ENCODE peak calls at places on chromosome 19, in four cellular contexts. T, V, R and O are unnamed samples. For H3K4me1, the result is how much of the 10 kb centered on the place peaks cover.

GRCh38 chr19:35416331-35416730 is 31.7 kb upstream of the FFAR2 start:
- DNase-seq in T (no peak), V (no peak), R (no peak), O (no peak)

GRCh38 chr19:1069009-1069779 is 2.2 kb downstream of the ARHGAP45 start:
- DNase-seq in T (no peak), V (no peak), R (peak), O (peak)

GRCh38 chr19:52673014-52673413 is 34.9 kb upstream of the ZNF83 start:
- DNase-seq in T (no peak), V (no peak), R (no peak), O (no peak)

GRCh38 chr19:35901055-35901644 is 810 bp upstream of the NFKBID start:
- DNase-seq in T (no peak), V (peak), R (no peak), O (no peak)

GRCh38 chr19:48837081-48837524 is 812 bp upstream of the HSD17B14 start:
- DNase-seq in T (peak), V (peak), R (peak), O (peak)

GRCh38 chr19:2888739-2889224 is 11.9 kb upstream of the ZNF57 start:
- DNase-seq in T (peak), V (peak), R (no peak), O (peak)

GRCh38 chr19:1135454-1135853 is 31.7 kb downstream of the GPX4 start:
- DNase-seq in T (no peak), V (no peak), R (no peak), O (no peak)

GRCh38 chr19:31946491-31946890 is 398.9 kb upstream of the ZNF507 start:
- DNase-seq in T (no peak), V (no peak), R (no peak), O (no peak)

GRCh38 chr19:34639491-34640085 is 37.4 kb downstream of the SCGB2B2 start:
- DNase-seq in T (no peak), V (peak), R (peak), O (peak)

GRCh38 chr19:48271531-48272151 is 1.8 kb downstream of the ZNF114 start:
- DNase-seq in T (no peak), V (peak), R (peak), O (peak)

DNA sequence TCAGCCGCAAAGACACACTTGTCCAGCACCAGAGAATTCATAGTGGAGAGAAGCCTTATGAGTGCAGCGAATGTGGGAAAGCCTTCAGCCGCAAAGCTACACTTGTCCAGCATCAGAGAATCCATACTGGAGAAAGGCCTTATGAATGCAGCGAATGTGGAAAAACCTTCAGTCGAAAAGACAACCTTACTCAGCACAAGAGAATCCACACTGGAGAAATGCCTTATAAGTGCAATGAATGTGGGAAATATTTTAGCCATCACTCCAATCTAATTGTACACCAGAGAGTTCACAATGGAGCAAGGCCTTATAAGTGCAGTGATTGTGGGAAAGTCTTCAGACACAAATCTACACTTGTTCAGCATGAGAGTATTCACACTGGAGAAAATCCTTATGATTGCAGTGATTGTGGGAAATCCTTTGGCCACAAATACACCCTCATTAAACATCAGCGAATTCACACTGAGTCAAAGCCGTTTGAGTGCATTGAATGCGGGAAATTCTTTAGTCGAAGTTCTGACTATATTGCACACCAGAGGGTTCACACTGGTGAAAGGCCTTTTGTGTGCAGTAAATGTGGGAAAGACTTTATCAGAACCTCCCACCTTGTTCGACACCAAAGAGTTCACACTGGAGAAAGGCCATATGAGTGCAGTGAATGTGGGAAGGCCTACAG is 6.8 kb downstream of the ZNF134 start:
- DNase-seq in T (no peak), V (peak), R (no peak), O (no peak)
- H3K4me3 ChIP-seq in T (no peak), V (peak), R (no peak), O (peak)

GRCh38 chr19:10309423-10309822 is at the start of gene ZGLP1:
- DNase-seq in T (no peak), V (no peak), R (no peak), O (no peak)

GRCh38 chr19:10306327-10306726 is 3.3 kb downstream of the ZGLP1 start:
- DNase-seq in T (no peak), V (no peak), R (no peak), O (no peak)

GRCh38 chr19:10299545-10300458 is 9.8 kb downstream of the ZGLP1 start:
- DNase-seq in T (no peak), V (no peak), R (no peak), O (no peak)

GRCh38 chr19:10305139-10305806 is 4.3 kb downstream of the ZGLP1 start:
- DNase-seq in T (no peak), V (no peak), R (no peak), O (no peak)
- H3K4me1 ChIP-seq in T (under half), V (under half), R (under half), O (under half)

GRCh38 chr19:38712161-38712748 is 32.0 kb downstream of the CAPN12 start:
- DNase-seq in T (no peak), V (no peak), R (no peak), O (no peak)

GRCh38 chr19:38711726-38712153 is 32.5 kb downstream of the CAPN12 start:
- DNase-seq in T (no peak), V (no peak), R (peak), O (no peak)

GRCh38 chr19:38710416-38710702 is 33.9 kb downstream of the CAPN12 start:
- DNase-seq in T (no peak), V (no peak), R (no peak), O (no peak)

GRCh38 chr19:38709671-38710415 is 34.4 kb downstream of the CAPN12 start:
- DNase-seq in T (no peak), V (no peak), R (peak), O (no peak)

GRCh38 chr19:38710928-38711725 is 33.1 kb downstream of the CAPN12 start:
- DNase-seq in T (no peak), V (no peak), R (peak), O (no peak)
- H3K27ac ChIP-seq in T (no peak), V (no peak), R (peak), O (no peak)

DNA sequence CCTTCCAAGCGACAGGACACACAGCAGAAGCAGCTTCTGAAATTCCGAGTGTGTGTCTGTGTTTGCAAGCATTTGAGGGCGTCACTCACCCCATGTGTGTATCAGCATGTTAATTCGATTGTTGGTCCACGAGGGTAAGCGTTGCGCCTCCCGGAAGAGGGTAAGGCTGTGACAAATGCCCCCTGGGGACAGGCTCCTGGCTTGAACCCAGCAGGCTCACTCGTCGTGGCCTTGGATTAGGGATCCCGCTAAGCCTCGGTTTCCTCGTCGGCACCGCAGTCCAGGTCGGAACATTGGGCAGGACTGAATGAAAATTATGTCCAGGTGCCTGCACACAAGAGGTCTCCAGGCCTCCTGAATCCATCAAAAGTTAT is 606 bp upstream of the STXBP2 start:
- DNase-seq in T (no peak), V (no peak), R (no peak), O (no peak)
- H3K4me3 ChIP-seq in T (peak), V (peak), R (no peak), O (no peak)